ENCODE peak calls at places on chromosomes 2 and 18, in eight cellular contexts. One of them, this sample, is unnamed.

GRCh38 chr2:96526101-96526591 is 10.4 kb upstream of the ARID5A start:
- DNase-seq in thyroid gland: no peak
- DNase-seq in IMR-90: no peak
- DNase-seq in heart right ventricle: no peak
- DNase-seq in Panc1: no peak
- DNase-seq in lung: no peak
- DNase-seq in mucosa of descending colon: peak; percentile 29
- DNase-seq in ovary: no peak
- DNase-seq in this sample: no peak

GRCh38 chr2:2333076-2333475 is 2.0 kb upstream of the MYT1L start:
- DNase-seq in ovary: no peak
- DNase-seq in lung: no peak
- DNase-seq in heart right ventricle: no peak
- DNase-seq in IMR-90: no peak
- DNase-seq in Panc1: no peak
- DNase-seq in thyroid gland: no peak
- DNase-seq in mucosa of descending colon: no peak
- DNase-seq in this sample: no peak

GRCh38 chr18:36128907-36129299 is 237 bp downstream of the SLC39A6 start:
- DNase-seq in mucosa of descending colon: no peak
- DNase-seq in heart right ventricle: no peak
- DNase-seq in lung: no peak
- DNase-seq in ovary: no peak
- DNase-seq in IMR-90: no peak
- DNase-seq in Panc1: no peak
- DNase-seq in thyroid gland: no peak
- DNase-seq in this sample: no peak

GRCh38 chr2:54572262-54572635 is 116.1 kb downstream of the SPTBN1 start:
- DNase-seq in heart right ventricle: no peak
- DNase-seq in lung: no peak
- DNase-seq in mucosa of descending colon: no peak
- DNase-seq in Panc1: no peak
- DNase-seq in ovary: no peak
- DNase-seq in IMR-90: peak; percentile 94
- DNase-seq in thyroid gland: no peak
- DNase-seq in this sample: peak; percentile 35

GRCh38 chr2:218217366-218218309 is 649 bp downstream of the ARPC2 start:
- DNase-seq in lung: peak; percentile 67
- DNase-seq in mucosa of descending colon: peak; percentile 84
- DNase-seq in IMR-90: peak; percentile 23
- DNase-seq in heart right ventricle: peak; percentile 58
- DNase-seq in ovary: peak; percentile 65
- DNase-seq in thyroid gland: peak; percentile 39
- DNase-seq in Panc1: no peak
- DNase-seq in this sample: peak; percentile 55

GRCh38 chr2:173349295-173349694 is 5.4 kb upstream of the CDCA7 start:
- DNase-seq in mucosa of descending colon: no peak
- DNase-seq in lung: no peak
- DNase-seq in ovary: no peak
- DNase-seq in heart right ventricle: no peak
- DNase-seq in IMR-90: no peak
- DNase-seq in Panc1: no peak
- DNase-seq in thyroid gland: no peak
- DNase-seq in this sample: no peak

GRCh38 chr18:77062518-77063003 is 70.0 kb downstream of the MBP start:
- DNase-seq in ovary: no peak
- DNase-seq in lung: no peak
- DNase-seq in thyroid gland: peak; percentile 37
- DNase-seq in Panc1: no peak
- DNase-seq in IMR-90: peak; percentile 48
- DNase-seq in mucosa of descending colon: no peak
- DNase-seq in heart right ventricle: no peak
- DNase-seq in this sample: no peak

GRCh38 chr2:112888350-112888749 is 22.6 kb upstream of the IL37 start:
- DNase-seq in thyroid gland: no peak
- DNase-seq in heart right ventricle: no peak
- DNase-seq in ovary: no peak
- DNase-seq in mucosa of descending colon: no peak
- DNase-seq in lung: no peak
- DNase-seq in IMR-90: no peak
- DNase-seq in Panc1: no peak
- DNase-seq in this sample: no peak

GRCh38 chr2:1742300-1742679 is 2.0 kb downstream of the PXDN start:
- DNase-seq in heart right ventricle: no peak
- DNase-seq in thyroid gland: no peak
- DNase-seq in lung: peak; percentile 7
- DNase-seq in Panc1: no peak
- DNase-seq in ovary: peak; percentile 20
- DNase-seq in mucosa of descending colon: no peak
- DNase-seq in IMR-90: peak; percentile 67
- DNase-seq in this sample: no peak

GRCh38 chr2:234279646-234280045 is 217.2 kb downstream of the ARL4C start:
- DNase-seq in ovary: no peak
- DNase-seq in mucosa of descending colon: no peak
- DNase-seq in heart right ventricle: no peak
- DNase-seq in thyroid gland: no peak
- DNase-seq in lung: no peak
- DNase-seq in Panc1: no peak
- DNase-seq in IMR-90: no peak
- DNase-seq in this sample: no peak

DNA sequence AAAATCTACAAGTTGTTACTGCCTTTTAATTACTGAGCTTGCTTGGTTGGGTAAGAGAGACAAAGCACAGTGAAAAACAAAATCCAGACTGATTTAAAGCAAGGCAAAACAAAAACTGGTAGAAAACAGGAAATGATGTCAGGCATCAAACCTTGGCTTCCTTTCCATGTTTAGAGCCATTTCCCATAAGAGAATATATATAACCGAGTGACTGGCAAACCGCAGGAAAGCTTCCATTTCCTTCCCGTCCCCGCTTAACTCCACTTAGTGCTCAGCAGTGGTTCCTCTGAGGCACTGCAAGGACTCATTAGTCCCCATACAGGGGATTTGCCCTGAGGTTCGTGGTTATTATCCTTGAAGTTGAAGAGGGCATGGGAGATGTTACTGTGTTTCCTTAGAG is 446.3 kb downstream of the LPIN1 start:
- DNase-seq in lung: no peak
- DNase-seq in Panc1: no peak
- DNase-seq in IMR-90: no peak
- DNase-seq in thyroid gland: no peak
- DNase-seq in heart right ventricle: peak; percentile 40
- DNase-seq in ovary: no peak
- DNase-seq in mucosa of descending colon: no peak
- DNase-seq in this sample: no peak
- H3K36me3 ChIP-seq in lung: no peaks in the 10 kb centered on the region
- H3K36me3 ChIP-seq in Panc1: no peaks in the 10 kb centered on the region
- H3K36me3 ChIP-seq in IMR-90: no peaks in the 10 kb centered on the region
- H3K36me3 ChIP-seq in thyroid gland: no peaks in the 10 kb centered on the region
- H3K36me3 ChIP-seq in heart right ventricle: no peaks in the 10 kb centered on the region
- H3K36me3 ChIP-seq in ovary: no peaks in the 10 kb centered on the region
- H3K36me3 ChIP-seq in mucosa of descending colon: no peaks in the 10 kb centered on the region
- H3K36me3 ChIP-seq in this sample: no peaks in the 10 kb centered on the region

GRCh38 chr18:78822886-78823285 is 156.7 kb upstream of the SALL3 start:
- DNase-seq in mucosa of descending colon: no peak
- DNase-seq in heart right ventricle: no peak
- DNase-seq in IMR-90: no peak
- DNase-seq in ovary: no peak
- DNase-seq in thyroid gland: no peak
- DNase-seq in Panc1: no peak
- DNase-seq in lung: no peak
- DNase-seq in this sample: no peak
- H3K9me3 ChIP-seq in mucosa of descending colon: no peaks in the 10 kb centered on the region
- H3K9me3 ChIP-seq in heart right ventricle: no peaks in the 10 kb centered on the region
- H3K9me3 ChIP-seq in IMR-90: peaks cover 60% of the 10 kb centered on the region
- H3K9me3 ChIP-seq in ovary: no peaks in the 10 kb centered on the region
- H3K9me3 ChIP-seq in thyroid gland: no peaks in the 10 kb centered on the region
- H3K9me3 ChIP-seq in Panc1: peaks cover 4% of the 10 kb centered on the region
- H3K9me3 ChIP-seq in lung: peaks cover 5% of the 10 kb centered on the region
- H3K9me3 ChIP-seq in this sample: no peaks in the 10 kb centered on the region

DNA sequence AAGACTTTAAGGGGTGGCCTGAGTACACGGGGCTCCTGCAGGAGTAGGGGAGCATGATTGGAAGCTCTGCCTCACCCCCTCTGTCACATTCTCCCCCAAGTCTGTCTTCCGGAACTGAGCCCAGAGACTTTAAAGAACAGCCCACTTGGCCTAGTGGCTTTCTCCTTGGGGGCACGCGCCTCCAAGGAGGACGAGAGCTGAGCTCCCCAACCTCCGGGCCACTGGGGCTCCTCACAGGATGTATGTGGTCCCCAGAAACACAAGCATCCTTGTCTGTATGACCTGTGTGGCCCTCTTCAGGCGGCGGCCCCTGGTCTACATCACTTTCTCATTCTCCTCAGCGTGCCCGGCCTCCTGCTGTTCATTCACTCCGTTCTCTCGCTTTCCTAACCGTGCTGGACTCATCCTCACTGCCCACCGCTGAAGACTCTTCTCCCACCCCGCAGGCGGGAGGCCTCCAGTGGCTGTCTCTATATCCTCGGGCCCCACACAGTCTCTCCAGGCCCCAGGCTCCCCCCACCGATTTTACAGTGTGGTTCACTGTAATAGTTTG is 23.7 kb downstream of the KCNF1 start:
- DNase-seq in thyroid gland: no peak
- DNase-seq in mucosa of descending colon: no peak
- DNase-seq in heart right ventricle: no peak
- DNase-seq in IMR-90: no peak
- DNase-seq in ovary: no peak
- DNase-seq in lung: no peak
- DNase-seq in Panc1: no peak
- DNase-seq in this sample: no peak
- H3K4me3 ChIP-seq in thyroid gland: no peak overlapping the region
- H3K4me3 ChIP-seq in mucosa of descending colon: no peak overlapping the region
- H3K4me3 ChIP-seq in heart right ventricle: no peak overlapping the region
- H3K4me3 ChIP-seq in IMR-90: no peak overlapping the region
- H3K4me3 ChIP-seq in ovary: no peak overlapping the region
- H3K4me3 ChIP-seq in lung: no peak overlapping the region
- H3K4me3 ChIP-seq in Panc1: no peak overlapping the region
- H3K4me3 ChIP-seq in this sample: no peak overlapping the region

GRCh38 chr2:202290316-202290715 is 24.8 kb downstream of the NOP58 start:
- DNase-seq in ovary: no peak
- DNase-seq in lung: no peak
- DNase-seq in heart right ventricle: no peak
- DNase-seq in IMR-90: peak; percentile 47
- DNase-seq in Panc1: no peak
- DNase-seq in thyroid gland: no peak
- DNase-seq in mucosa of descending colon: no peak
- DNase-seq in this sample: no peak
- H3K36me3 ChIP-seq in ovary: no peaks in the 10 kb centered on the region
- H3K36me3 ChIP-seq in lung: peaks cover 19% of the 10 kb centered on the region
- H3K36me3 ChIP-seq in heart right ventricle: peaks cover 3% of the 10 kb centered on the region
- H3K36me3 ChIP-seq in IMR-90: peaks cover 38% of the 10 kb centered on the region
- H3K36me3 ChIP-seq in Panc1: peaks cover 34% of the 10 kb centered on the region
- H3K36me3 ChIP-seq in thyroid gland: peaks cover 55% of the 10 kb centered on the region
- H3K36me3 ChIP-seq in mucosa of descending colon: peaks cover 4% of the 10 kb centered on the region
- H3K36me3 ChIP-seq in this sample: peaks cover 90% of the 10 kb centered on the region